ENCODE peak calls at places on chromosome 7, in six cellular contexts. Z is activated CD4-positive, alpha-beta T cell treated with anti-CD3 and anti-CD28 coated beads, Interleukin-2, amount 10 ng/mL, durations not matched to agents 7 days and 5 days; T is activated effector memory CD4-positive, alpha-beta T cell treated with anti-CD3 and anti-CD28 coated beads, Interleukin-2, amount 50 U/mL, for 16 hours; K is naive thymus-derived CD4-positive, alpha-beta T cell; D is stimulated activated CD8-positive, alpha-beta memory T cell treated with anti-CD3 and anti-CD28 coated beads, Interleukin-7, amount 100 ng/mL, for 4 hours; N is brain microvascular endothelial cell. P is an unnamed sample.

GRCh38 chr7:26100940-26101339 is 51.1 kb upstream of the NFE2L3 start:
- DNase-seq in N (no peak), Z (no peak), K (no peak), D (no peak), T (no peak), P (no peak)

GRCh38 chr7:36286241-36286640 is 103.4 kb upstream of the ANLN start:
- DNase-seq in T (peak), K (peak), N (no peak), D (no peak), Z (peak), P (peak)

GRCh38 chr7:22234247-22234646 is 122.7 kb downstream of the RAPGEF5 start:
- DNase-seq in T (no peak), Z (no peak), D (no peak), K (no peak), N (peak), P (no peak)

GRCh38 chr7:157576415-157576814 is 239.6 kb downstream of the DNAJB6 start:
- DNase-seq in N (no peak), D (peak), K (peak), Z (peak), T (peak), P (no peak)

GRCh38 chr7:22700559-22701002 is 26.4 kb upstream of the IL6 start:
- DNase-seq in Z (no peak), D (no peak), K (no peak), N (peak), T (no peak), P (no peak)

GRCh38 chr7:142303650-142304049 is 45.8 kb upstream of the PRSS58 start:
- DNase-seq in D (no peak), Z (peak), N (no peak), K (no peak), T (no peak), P (no peak)

GRCh38 chr7:34845666-34846361 is 187.8 kb downstream of the NPSR1 start:
- DNase-seq in T (no peak), K (no peak), Z (no peak), D (no peak), N (peak), P (no peak)

GRCh38 chr7:95298091-95298490 is 26.2 kb downstream of the PON1 start:
- DNase-seq in T (no peak), N (no peak), D (no peak), K (no peak), Z (no peak), P (no peak)

GRCh38 chr7:128908750-128909385 is 1.6 kb downstream of the KCP start:
- DNase-seq in T (no peak), N (no peak), D (no peak), K (no peak), Z (no peak), P (no peak)

GRCh38 chr7:12067156-12067831 is 143.8 kb upstream of the TMEM106B start:
- DNase-seq in D (peak), Z (peak), N (peak), K (peak), T (peak), P (no peak)

GRCh38 chr7:81510122-81510521 is 259.7 kb downstream of the HGF start:
- DNase-seq in N (no peak), K (no peak), T (no peak), D (no peak), Z (no peak), P (peak)

GRCh38 chr7:30466266-30466665 is 12.3 kb downstream of the NOD1 start:
- DNase-seq in Z (no peak), D (no peak), T (peak), N (no peak), K (no peak), P (no peak)

GRCh38 chr7:101529560-101529959 is 99.5 kb downstream of the MYL10 start:
- DNase-seq in D (no peak), Z (no peak), N (no peak), T (no peak), K (no peak), P (no peak)

GRCh38 chr7:134058980-134059379 is 68.2 kb upstream of the LRGUK start:
- DNase-seq in T (no peak), Z (no peak), D (no peak), N (no peak), K (no peak), P (no peak)

GRCh38 chr7:116588225-116588624 is 63.4 kb downstream of the CAV1 start:
- DNase-seq in N (peak), K (no peak), T (no peak), Z (peak), D (no peak), P (no peak)

GRCh38 chr7:41110186-41110585 is 592.7 kb downstream of the INHBA start:
- DNase-seq in T (no peak), Z (no peak), D (no peak), N (peak), K (no peak), P (no peak)

GRCh38 chr7:26504417-26504816 is 212.8 kb downstream of the SNX10 start:
- DNase-seq in T (no peak), D (no peak), N (no peak), Z (no peak), K (no peak), P (no peak)

GRCh38 chr7:152859781-152860191 is 100.2 kb downstream of the ACTR3B start:
- DNase-seq in Z (no peak), N (no peak), K (no peak), T (no peak), D (no peak), P (no peak)

GRCh38 chr7:5526190-5527037 is 102.8 kb upstream of the TNRC18 start:
- DNase-seq in K (no peak), Z (peak), D (no peak), N (no peak), T (peak), P (peak)

GRCh38 chr7:89621925-89622641 is 532.2 kb upstream of the STEAP1 start:
- DNase-seq in T (no peak), N (no peak), K (no peak), Z (no peak), D (no peak), P (no peak)

GRCh38 chr7:105198223-105198622 is 184.2 kb downstream of the KMT2E start:
- DNase-seq in Z (no peak), N (peak), T (no peak), K (no peak), D (no peak), P (no peak)

GRCh38 chr7:131110294-131111080 is 217.2 kb upstream of the MKLN1 start:
- DNase-seq in K (no peak), Z (no peak), T (no peak), D (no peak), N (peak), P (no peak)

GRCh38 chr7:2143450-2143849 is 89.3 kb downstream of the MAD1L1 start:
- DNase-seq in K (no peak), D (no peak), N (no peak), T (no peak), Z (no peak), P (no peak)

GRCh38 chr7:38916396-38916795 is 7.4 kb upstream of the VPS41 start:
- DNase-seq in D (no peak), T (no peak), Z (no peak), K (no peak), N (no peak), P (no peak)

GRCh38 chr7:103668538-103668937 is 222.5 kb upstream of the SLC26A5 start:
- DNase-seq in Z (no peak), K (no peak), D (no peak), T (no peak), N (no peak), P (no peak)

GRCh38 chr7:50709151-50709550 is 73.5 kb downstream of the GRB10 start:
- DNase-seq in N (no peak), K (no peak), T (no peak), D (no peak), Z (no peak), P (no peak)

GRCh38 chr7:77687100-77687746 is 9.0 kb upstream of the RSBN1L start:
- DNase-seq in T (no peak), D (no peak), Z (no peak), K (no peak), N (peak), P (no peak)

P was measured in cardiac septum.